ENCODE peak calls at places on chromosomes 6 and 20, in four cellular contexts. G, S, U and J are unnamed samples.

GRCh38 chr20:23116301-23117089 is 30.4 kb upstream of the CD93 start:
- DNase-seq in U (no peak), S (no peak), G (no peak), J (peak)

GRCh38 chr6:117188627-117189201 is 76.6 kb upstream of the VGLL2 start:
- DNase-seq in G (no peak), S (peak), U (no peak), J (no peak)

GRCh38 chr6:44898296-44898930 is 429.7 kb upstream of the RUNX2 start:
- DNase-seq in G (no peak), U (no peak), S (peak), J (peak)

GRCh38 chr6:42029062-42029685 is 21.1 kb upstream of the TAF8 start:
- DNase-seq in S (no peak), U (no peak), G (no peak), J (no peak)

GRCh38 chr20:2760381-2761305 is 39.8 kb downstream of the CPXM1 start:
- DNase-seq in U (no peak), S (no peak), G (no peak), J (no peak)

GRCh38 chr20:44218441-44218840 is 7.9 kb upstream of the OSER1 start:
- DNase-seq in G (no peak), U (no peak), S (no peak), J (no peak)

GRCh38 chr20:3032624-3033023 is 10.8 kb upstream of the GNRH2 start:
- DNase-seq in U (no peak), G (no peak), S (no peak), J (no peak)

GRCh38 chr6:131840936-131841583 is 33.2 kb downstream of the ENPP1 start:
- DNase-seq in U (no peak), G (no peak), S (no peak), J (no peak)

GRCh38 chr6:79997728-79998127 is 6.7 kb upstream of the TTK start:
- DNase-seq in S (no peak), U (no peak), G (no peak), J (no peak)

GRCh38 chr20:52062452-52063209 is 128.9 kb downstream of the ZFP64 start:
- DNase-seq in U (no peak), S (peak), G (no peak), J (no peak)

GRCh38 chr6:29853245-29853644 is 25.6 kb downstream of the HLA-G start:
- DNase-seq in G (no peak), S (no peak), U (no peak), J (no peak)

GRCh38 chr6:27604986-27605385 is 132.1 kb upstream of the ZNF184 start:
- DNase-seq in U (no peak), S (peak), G (no peak), J (no peak)

GRCh38 chr20:51266353-51266752 is 243.4 kb upstream of the KCNG1 start:
- DNase-seq in S (no peak), G (no peak), U (no peak), J (no peak)

GRCh38 chr20:5920581-5920980 is 29.8 kb downstream of the TRMT6 start:
- DNase-seq in S (peak), U (no peak), G (no peak), J (no peak)

GRCh38 chr6:143700684-143701342 is 23.0 kb downstream of the PHACTR2 start:
- DNase-seq in G (no peak), S (no peak), U (no peak), J (peak)

GRCh38 chr20:32089637-32090330 is 19.7 kb upstream of the TM9SF4 start:
- DNase-seq in S (peak), U (no peak), G (no peak), J (no peak)

GRCh38 chr6:34414999-34415858 is 10.6 kb downstream of the RPS10 start:
- DNase-seq in U (no peak), S (peak), G (no peak), J (no peak)

GRCh38 chr6:36118550-36119107 is 11.7 kb upstream of the MAPK13 start:
- DNase-seq in U (peak), G (no peak), S (no peak), J (no peak)

GRCh38 chr6:95280690-95281273 is 296.6 kb upstream of the MANEA start:
- DNase-seq in U (no peak), G (no peak), S (peak), J (no peak)

GRCh38 chr6:34743625-34744293 is 13.5 kb upstream of the SNRPC start:
- DNase-seq in G (no peak), S (no peak), U (no peak), J (no peak)

GRCh38 chr6:137881522-137881886 is 14.4 kb downstream of the TNFAIP3 start:
- DNase-seq in U (no peak), S (no peak), G (no peak), J (no peak)

GRCh38 chr6:157240059-157240959 is 83.0 kb downstream of the TMEM242 start:
- DNase-seq in S (no peak), G (no peak), U (no peak), J (no peak)

GRCh38 chr20:39249798-39250197 is 287.7 kb downstream of the DHX35 start:
- DNase-seq in U (no peak), S (no peak), G (no peak), J (no peak)

GRCh38 chr6:34374112-34374907 is 18.2 kb downstream of the NUDT3 start:
- DNase-seq in G (no peak), U (no peak), S (no peak), J (no peak)

GRCh38 chr6:168217880-168218537 is 101.6 kb downstream of the DACT2 start:
- DNase-seq in G (no peak), S (no peak), U (no peak), J (no peak)

GRCh38 chr6:158008894-158009891 is 27.5 kb downstream of the SYNJ2 start:
- DNase-seq in G (no peak), S (no peak), U (no peak), J (no peak)

GRCh38 chr20:58760881-58761280 is 68.3 kb downstream of the NPEPL1 start:
- DNase-seq in G (no peak), S (no peak), U (no peak), J (no peak)

GRCh38 chr6:159094444-159095252 is 49.9 kb upstream of the TAGAP start:
- DNase-seq in G (no peak), S (no peak), U (no peak), J (no peak)

GRCh38 chr20:50868509-50869495 is 62.4 kb downstream of the ADNP start:
- DNase-seq in U (no peak), G (no peak), S (no peak), J (no peak)

GRCh38 chr6:88220493-88220892 is 54.3 kb upstream of the CNR1 start:
- DNase-seq in S (peak), U (no peak), G (peak), J (no peak)

GRCh38 chr6:81749704-81750103 is 2.8 kb downstream of the TENT5A start:
- DNase-seq in G (no peak), U (no peak), S (no peak), J (no peak)

GRCh38 chr6:119517428-119517827 is 167.9 kb upstream of the MAN1A1 start:
- DNase-seq in S (peak), G (no peak), U (no peak), J (no peak)

GRCh38 chr6:146909886-146910285 is 294.3 kb upstream of the STXBP5 start:
- DNase-seq in S (no peak), U (no peak), G (no peak), J (no peak)

GRCh38 chr20:16173044-16173443 is 400.2 kb downstream of the KIF16B start:
- DNase-seq in G (no peak), S (no peak), U (no peak), J (no peak)

GRCh38 chr6:48135352-48136084 is 24.5 kb upstream of the PTCHD4 start:
- DNase-seq in G (no peak), U (no peak), S (peak), J (no peak)

GRCh38 chr6:159838020-159838744 is 38.1 kb downstream of the PNLDC1 start:
- DNase-seq in S (peak), G (no peak), U (no peak), J (no peak)

GRCh38 chr6:16102208-16102607 is 26.7 kb upstream of the MYLIP start:
- DNase-seq in S (no peak), G (no peak), U (no peak), J (no peak)

GRCh38 chr6:33632603-33633039 is 11.5 kb downstream of the ITPR3 start:
- DNase-seq in U (peak), G (peak), S (peak), J (no peak)

GRCh38 chr20:57977141-57977540 is 251.3 kb downstream of the ANKRD60 start:
- DNase-seq in U (no peak), S (no peak), G (no peak), J (no peak)